ENCODE peak calls at places on chromosomes 11 and 22, in nine cellular contexts. One of them, this sample, is unnamed.

GRCh38 chr11:27839226-27839913 is 139.1 kb upstream of the BDNF start:
- DNase-seq in fibroblast of lung: peak; percentile 27
- DNase-seq in aorta: no peak
- DNase-seq in caudate nucleus: no peak
- DNase-seq in neural crest cell: no peak
- DNase-seq in GM19239: no peak
- DNase-seq in left lung: no peak
- DNase-seq in hepatic stellate cell: peak; percentile 5
- DNase-seq in spleen: no peak
- DNase-seq in this sample: no peak

GRCh38 chr22:28424427-28425080 is 255.1 kb downstream of the TTC28 start:
- DNase-seq in fibroblast of lung: peak; percentile 60
- DNase-seq in aorta: no peak
- DNase-seq in caudate nucleus: no peak
- DNase-seq in neural crest cell: no peak
- DNase-seq in GM19239: no peak
- DNase-seq in left lung: no peak
- DNase-seq in hepatic stellate cell: no peak
- DNase-seq in spleen: no peak
- DNase-seq in this sample: no peak

GRCh38 chr11:78161937-78162336 is 22.5 kb upstream of the ALG8 start:
- DNase-seq in fibroblast of lung: peak; percentile 49
- DNase-seq in aorta: no peak
- DNase-seq in caudate nucleus: no peak
- DNase-seq in neural crest cell: no peak
- DNase-seq in GM19239: no peak
- DNase-seq in left lung: no peak
- DNase-seq in hepatic stellate cell: peak; percentile 51
- DNase-seq in spleen: peak; percentile 14
- DNase-seq in this sample: no peak

GRCh38 chr11:2924381-2924780 is 4.8 kb downstream of the PHLDA2 start:
- DNase-seq in fibroblast of lung: no peak
- DNase-seq in aorta: no peak
- DNase-seq in caudate nucleus: no peak
- DNase-seq in neural crest cell: no peak
- DNase-seq in GM19239: no peak
- DNase-seq in left lung: no peak
- DNase-seq in hepatic stellate cell: no peak
- DNase-seq in spleen: no peak
- DNase-seq in this sample: no peak

GRCh38 chr11:133597236-133597635 is 64.9 kb upstream of the OPCML start:
- DNase-seq in fibroblast of lung: no peak
- DNase-seq in aorta: no peak
- DNase-seq in caudate nucleus: no peak
- DNase-seq in neural crest cell: no peak
- DNase-seq in GM19239: no peak
- DNase-seq in left lung: no peak
- DNase-seq in hepatic stellate cell: no peak
- DNase-seq in spleen: no peak
- DNase-seq in this sample: no peak

GRCh38 chr22:30471616-30472318 is at the start of gene SEC14L3:
- DNase-seq in fibroblast of lung: no peak
- DNase-seq in aorta: no peak
- DNase-seq in caudate nucleus: no peak
- DNase-seq in neural crest cell: no peak
- DNase-seq in GM19239: no peak
- DNase-seq in left lung: no peak
- DNase-seq in hepatic stellate cell: no peak
- DNase-seq in spleen: no peak
- DNase-seq in this sample: no peak

GRCh38 chr11:69138265-69138664 is 17.5 kb upstream of the SMIM38 start:
- DNase-seq in fibroblast of lung: peak; percentile 91
- DNase-seq in aorta: no peak
- DNase-seq in caudate nucleus: no peak
- DNase-seq in neural crest cell: no peak
- DNase-seq in GM19239: no peak
- DNase-seq in left lung: peak; percentile 28
- DNase-seq in hepatic stellate cell: no peak
- DNase-seq in spleen: peak; percentile 34
- DNase-seq in this sample: no peak

GRCh38 chr11:124762077-124762623 is at the start of gene ESAM:
- DNase-seq in fibroblast of lung: no peak
- DNase-seq in aorta: peak; percentile 92
- DNase-seq in caudate nucleus: no peak
- DNase-seq in neural crest cell: no peak
- DNase-seq in GM19239: peak; percentile 75
- DNase-seq in left lung: peak; percentile 74
- DNase-seq in hepatic stellate cell: no peak
- DNase-seq in spleen: peak; percentile 92
- DNase-seq in this sample: peak; percentile 79

GRCh38 chr22:35860837-35861236 is 143.2 kb downstream of the APOL5 start:
- DNase-seq in fibroblast of lung: no peak
- DNase-seq in aorta: no peak
- DNase-seq in caudate nucleus: no peak
- DNase-seq in neural crest cell: no peak
- DNase-seq in GM19239: no peak
- DNase-seq in left lung: no peak
- DNase-seq in hepatic stellate cell: no peak
- DNase-seq in spleen: no peak
- DNase-seq in this sample: peak; percentile 58

GRCh38 chr11:112732031-112732430 is 229.2 kb upstream of the NCAM1 start:
- DNase-seq in fibroblast of lung: no peak
- DNase-seq in aorta: no peak
- DNase-seq in caudate nucleus: no peak
- DNase-seq in neural crest cell: no peak
- DNase-seq in GM19239: no peak
- DNase-seq in left lung: no peak
- DNase-seq in hepatic stellate cell: no peak
- DNase-seq in spleen: no peak
- DNase-seq in this sample: no peak

GRCh38 chr11:94150056-94150455 is 21.4 kb downstream of the PANX1 start:
- DNase-seq in fibroblast of lung: no peak
- DNase-seq in aorta: no peak
- DNase-seq in caudate nucleus: no peak
- DNase-seq in neural crest cell: no peak
- DNase-seq in GM19239: no peak
- DNase-seq in left lung: no peak
- DNase-seq in hepatic stellate cell: no peak
- DNase-seq in spleen: no peak
- DNase-seq in this sample: no peak

GRCh38 chr11:82546556-82547162 is 187.0 kb downstream of the FAM181B start:
- DNase-seq in fibroblast of lung: no peak
- DNase-seq in aorta: no peak
- DNase-seq in caudate nucleus: no peak
- DNase-seq in neural crest cell: no peak
- DNase-seq in GM19239: no peak
- DNase-seq in left lung: no peak
- DNase-seq in hepatic stellate cell: no peak
- DNase-seq in spleen: no peak
- DNase-seq in this sample: no peak